ENCODE peak calls at places on chromosome 12, in ten cellular contexts. E is amygdala; Z is CD4-positive, alpha-beta T cell; W is HTR-8/SVneo; V is stimulated activated CD4-positive, alpha-beta T cell treated with anti-CD3 and anti-CD28 coated beads, Interleukin-15, amount 100 ng/mL, for 1 hour; L is HuH-7.5; G is frontal cortex; U is DND-41; P is putamen; N is endodermal cell. Y is an unnamed sample.

GRCh38 chr12:63226792-63227463 is 75.9 kb upstream of the AVPR1A start:
- DNase-seq in G (no peak), N (no peak), U (no peak), Z (no peak), V (no peak), W (no peak), E (no peak), L (no peak), P (no peak), Y (no peak)

GRCh38 chr12:26940820-26941219 is 2.5 kb downstream of the FGFR1OP2 start:
- DNase-seq in N (no peak), P (peak), Z (no peak), E (no peak), W (no peak), U (peak), L (no peak), G (no peak), V (no peak), Y (no peak)

GRCh38 chr12:126762150-126762549 is 1504.8 kb upstream of the TMEM132C start:
- DNase-seq in P (no peak), L (no peak), U (no peak), W (no peak), N (no peak), E (no peak), Z (no peak), V (no peak), G (no peak), Y (no peak)

GRCh38 chr12:100468126-100468525 is 5.5 kb upstream of the NR1H4 start:
- DNase-seq in U (no peak), Z (no peak), G (no peak), E (no peak), W (no peak), L (no peak), V (no peak), P (no peak), N (no peak), Y (no peak)

GRCh38 chr12:127677537-127678131 is 589.3 kb upstream of the TMEM132C start:
- DNase-seq in L (peak), Z (peak), U (peak), G (peak), V (no peak), E (peak), W (peak), N (peak), P (peak), Y (peak)

GRCh38 chr12:114904254-114905003 is 220.5 kb upstream of the TBX3 start:
- DNase-seq in V (no peak), U (no peak), Z (no peak), P (no peak), G (no peak), E (no peak), W (no peak), N (peak), L (no peak), Y (no peak)

GRCh38 chr12:108495054-108495453 is 20.0 kb upstream of the FICD start:
- DNase-seq in V (no peak), E (no peak), L (no peak), W (peak), Z (no peak), P (no peak), N (peak), U (peak), G (no peak), Y (no peak)

GRCh38 chr12:132275110-132275531 is 54.3 kb downstream of the GALNT9 start:
- DNase-seq in G (no peak), U (no peak), L (peak), W (peak), V (no peak), Z (no peak), P (no peak), N (peak), E (no peak), Y (no peak)

GRCh38 chr12:63038361-63039100 is 103.6 kb upstream of the PPM1H start:
- DNase-seq in L (no peak), V (no peak), G (no peak), U (no peak), E (no peak), Z (no peak), W (no peak), N (no peak), P (no peak), Y (no peak)

GRCh38 chr12:57751432-57751787 is 700 bp downstream of the CDK4 start:
- DNase-seq in E (no peak), Z (no peak), W (no peak), L (no peak), N (no peak), U (no peak), V (no peak), P (no peak), G (no peak), Y (no peak)

GRCh38 chr12:108825205-108825950 is 32.0 kb downstream of the SSH1 start:
- DNase-seq in V (no peak), N (no peak), E (no peak), Z (no peak), G (no peak), L (no peak), P (no peak), U (no peak), W (no peak), Y (no peak)

GRCh38 chr12:27965966-27966365 is 6.6 kb downstream of the PTHLH start:
- DNase-seq in Z (no peak), N (no peak), P (no peak), U (no peak), W (no peak), L (no peak), E (no peak), G (no peak), V (no peak), Y (no peak)

GRCh38 chr12:108633534-108634224 is at the start of gene SELPLG:
- DNase-seq in V (peak), W (no peak), N (no peak), E (no peak), Z (peak), U (peak), G (no peak), P (no peak), L (no peak), Y (peak)

GRCh38 chr12:29725587-29726320 is 58.0 kb downstream of the TMTC1 start:
- DNase-seq in P (peak), L (no peak), V (no peak), N (no peak), G (no peak), E (peak), Z (no peak), U (no peak), W (no peak), Y (no peak)

Y was measured in substantia nigra.